ENCODE peak calls at places on chromosomes 7 and 10, in five cellular contexts. H is ovary, O is breast epithelium, B is uterus, T is esophagus muscularis mucosa. M is an unnamed sample.
A peak's percentile ranks its signal among the peaks of the same experiment; 100 is the strongest.

GRCh38 chr10:131179386-131179785 is 132.1 kb downstream of the TCERG1L start:
- DNase-seq in H (no peak), O (no peak), B (no peak), T (no peak), M (no peak)

GRCh38 chr10:93261961-93262610 is 188.4 kb downstream of the CYP26A1 start:
- DNase-seq in H (no peak), O (no peak), B (no peak), T (no peak), M (no peak)

GRCh38 chr7:12315049-12315448 is 88.6 kb downstream of the VWDE start:
- DNase-seq in H (no peak), O (no peak), B (no peak), T (no peak), M (no peak)

GRCh38 chr10:27637601-27638000 is 108.0 kb downstream of the MKX start:
- DNase-seq in H (no peak), O (no peak), B (no peak), T (no peak), M (no peak)

GRCh38 chr7:24732646-24733413 is 24.4 kb downstream of the GSDME start:
- DNase-seq in H (no peak), O (no peak), B (no peak), T (peak; percentile 74), M (no peak)

GRCh38 chr7:6497994-6498393 is 50.2 kb upstream of the DAGLB start:
- DNase-seq in H (no peak), O (no peak), B (no peak), T (no peak), M (no peak)

GRCh38 chr7:121755818-121756501 is 117.0 kb upstream of the PTPRZ1 start:
- DNase-seq in H (no peak), O (no peak), B (no peak), T (no peak), M (no peak)

GRCh38 chr7:69932034-69932628 is 333.9 kb downstream of the AUTS2 start:
- DNase-seq in H (peak; percentile 17), O (no peak), B (peak; percentile 20), T (no peak), M (no peak)

GRCh38 chr10:94076325-94076841 is 82.7 kb downstream of the PLCE1 start:
- DNase-seq in H (peak; percentile 13), O (no peak), B (no peak), T (no peak), M (no peak)

GRCh38 chr10:3239920-3240909 is 67.6 kb upstream of the PITRM1 start:
- DNase-seq in H (no peak), O (no peak), B (no peak), T (no peak), M (no peak)

GRCh38 chr10:100637785-100638184 is 102.0 kb downstream of the HIF1AN start:
- DNase-seq in H (no peak), O (no peak), B (no peak), T (no peak), M (no peak)

GRCh38 chr7:147894271-147894670 is 696.3 kb upstream of the C7orf33 start:
- DNase-seq in H (no peak), O (no peak), B (no peak), T (no peak), M (no peak)

GRCh38 chr7:21256310-21256877 is 171.5 kb upstream of the SP4 start:
- DNase-seq in H (no peak), O (no peak), B (no peak), T (no peak), M (no peak)

GRCh38 chr10:15485684-15486316 is 114.7 kb upstream of the FAM171A1 start:
- DNase-seq in H (no peak), O (no peak), B (peak; percentile 66), T (no peak), M (no peak)

GRCh38 chr7:24936121-24936824 is 43.7 kb downstream of the OSBPL3 start:
- DNase-seq in H (no peak), O (no peak), B (no peak), T (no peak), M (no peak)

GRCh38 chr10:125637496-125637895 is 45.5 kb downstream of the TEX36 start:
- DNase-seq in H (no peak), O (no peak), B (no peak), T (peak; percentile 83), M (no peak)

GRCh38 chr10:132607961-132608495 is 70.4 kb downstream of the INPP5A start:
- DNase-seq in H (no peak), O (no peak), B (no peak), T (no peak), M (peak; percentile 82)

GRCh38 chr10:49323171-49323895 is 24.4 kb downstream of the C10orf71 start:
- DNase-seq in H (no peak), O (no peak), B (no peak), T (peak; percentile 91), M (no peak)

GRCh38 chr7:105016083-105017075 is 2.4 kb downstream of the KMT2E start:
- DNase-seq in H (no peak), O (no peak), B (no peak), T (no peak), M (no peak)

GRCh38 chr10:32156031-32156495 is 99.8 kb upstream of the KIF5B start:
- DNase-seq in H (no peak), O (no peak), B (no peak), T (no peak), M (no peak)

GRCh38 chr7:26141077-26141476 is 10.9 kb upstream of the NFE2L3 start:
- DNase-seq in H (no peak), O (no peak), B (no peak), T (no peak), M (no peak)

GRCh38 chr7:158355456-158356065 is 232.1 kb downstream of the PTPRN2 start:
- DNase-seq in H (no peak), O (peak; percentile 30), B (no peak), T (no peak), M (no peak)

GRCh38 chr7:70775570-70776156 is 356.3 kb upstream of the GALNT17 start:
- DNase-seq in H (no peak), O (no peak), B (no peak), T (no peak), M (no peak)

GRCh38 chr10:70456164-70456563 is 14.7 kb upstream of the NODAL start:
- DNase-seq in H (no peak), O (no peak), B (no peak), T (no peak), M (no peak)

GRCh38 chr10:111646021-111646420 is 537.5 kb downstream of the GPAM start:
- DNase-seq in H (no peak), O (no peak), B (no peak), T (no peak), M (no peak)

GRCh38 chr10:89207801-89208551 is 859 bp upstream of the CH25H start:
- DNase-seq in H (peak; percentile 34), O (no peak), B (peak; percentile 34), T (peak; percentile 93), M (no peak)

GRCh38 chr7:15685358-15686181 is 913 bp downstream of the MEOX2 start:
- DNase-seq in H (peak; percentile 20), O (no peak), B (peak; percentile 43), T (no peak), M (peak; percentile 90)

DNA sequence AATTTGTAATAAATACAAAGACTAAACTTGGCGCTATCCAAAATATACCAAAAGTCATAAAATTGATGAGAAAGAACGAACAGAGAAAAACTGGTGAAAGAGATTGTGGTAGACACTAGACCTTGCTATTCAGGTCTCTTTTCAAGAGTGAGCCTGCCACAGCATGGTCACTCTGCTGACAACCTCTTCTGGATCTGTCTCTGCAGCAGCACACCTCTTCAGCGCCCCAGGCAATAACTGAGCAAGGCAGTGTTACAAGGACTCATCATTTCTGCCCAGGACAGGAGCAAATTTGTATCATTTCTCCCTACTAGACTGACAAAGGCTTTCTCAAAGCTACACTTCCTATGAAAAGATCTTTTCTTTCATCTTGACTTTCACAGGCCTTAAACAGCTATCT is 976.0 kb downstream of the DNAJB9 start:
- DNase-seq in H (no peak), O (no peak), B (no peak), T (no peak), M (no peak)
- TF ChIP-seq CTCF in H (no peak), O (no peak), B (no peak), T (no peak), M (no peak)

DNA sequence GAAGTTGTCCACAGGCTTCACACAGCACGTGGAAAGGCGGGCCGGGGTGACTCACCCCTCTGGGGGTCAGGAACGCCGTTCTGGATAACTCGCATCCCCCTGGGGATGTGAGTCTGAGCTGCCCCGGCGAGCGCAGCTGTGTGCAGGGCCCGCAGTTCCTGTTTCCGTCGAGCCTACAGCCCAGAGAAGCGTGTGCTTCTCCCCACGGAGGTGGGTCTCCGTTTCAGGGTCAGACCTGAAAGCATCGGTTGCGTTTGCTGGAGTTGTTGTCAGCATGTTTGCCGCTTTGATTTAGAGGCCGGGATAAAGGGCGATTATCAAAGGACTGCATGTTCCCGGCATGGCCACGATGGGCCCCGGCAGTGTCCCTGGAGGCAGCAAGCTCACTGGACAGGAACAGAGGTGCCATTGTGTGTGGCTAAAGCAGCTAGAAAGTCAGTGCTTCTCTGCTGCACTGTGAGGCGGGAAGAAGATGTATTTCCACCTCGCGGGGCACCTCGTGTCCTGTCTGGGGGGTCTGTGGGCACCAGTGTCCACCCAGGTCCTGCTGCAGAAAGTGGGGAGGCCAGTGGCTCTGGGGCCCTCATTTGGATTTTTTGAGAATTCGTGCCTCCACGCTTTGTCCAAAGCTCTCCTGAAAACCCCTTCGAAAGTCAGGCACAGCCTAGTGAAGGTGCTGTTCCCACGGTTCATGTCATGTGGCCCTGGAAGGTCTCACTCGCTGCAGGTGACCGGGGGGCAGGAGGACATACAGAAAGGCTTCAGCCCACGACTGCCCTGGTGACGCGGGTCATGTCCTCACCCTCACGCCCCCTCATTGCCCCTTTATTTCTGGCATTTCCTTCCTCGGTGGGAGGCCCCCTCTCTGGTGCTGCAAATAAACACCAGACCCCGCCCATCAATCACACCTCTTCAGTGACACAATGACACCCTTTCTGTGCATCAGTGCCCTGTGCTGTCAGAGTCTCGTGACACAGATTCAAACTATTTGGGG is 27.4 kb upstream of the GDI2 start:
- DNase-seq in H (peak; percentile 12), O (no peak), B (no peak), T (no peak), M (no peak)
- TF ChIP-seq POLR2A in H (no peak), O (no peak), B (no peak), T (no peak), M (no peak)

GRCh38 chr10:13990918-13991317 is 339.8 kb downstream of the FRMD4A start:
- DNase-seq in H (peak; percentile 35), O (no peak), B (peak; percentile 46), T (no peak), M (no peak)

GRCh38 chr10:13993169-13993568 is 337.6 kb downstream of the FRMD4A start:
- DNase-seq in H (peak; percentile 46), O (no peak), B (peak; percentile 77), T (no peak), M (no peak)

GRCh38 chr10:13990392-13990805 is 340.3 kb downstream of the FRMD4A start:
- DNase-seq in H (peak; percentile 34), O (no peak), B (peak; percentile 48), T (no peak), M (no peak)

GRCh38 chr10:13989616-13990015 is 341.1 kb downstream of the FRMD4A start:
- DNase-seq in H (no peak), O (no peak), B (no peak), T (no peak), M (no peak)

DNA sequence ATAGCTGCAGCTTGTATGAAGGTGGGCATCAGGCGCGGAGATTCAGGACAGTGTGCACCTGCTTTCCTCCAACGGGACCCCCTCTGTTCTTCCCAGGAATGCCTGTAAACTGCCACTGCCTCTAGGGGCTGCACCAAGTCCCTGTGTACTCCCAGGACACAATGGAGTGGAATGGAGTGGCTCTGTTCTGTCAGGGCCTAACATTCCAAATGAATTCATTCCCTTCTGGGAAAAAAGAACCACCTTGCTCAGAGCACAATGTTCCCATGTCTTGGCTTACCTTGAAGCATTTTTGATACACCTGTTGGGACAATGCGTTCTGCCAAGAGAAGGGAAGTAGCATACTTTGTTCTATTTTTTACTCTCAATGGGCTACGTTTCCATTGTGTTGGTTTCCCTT is 339.4 kb downstream of the FRMD4A start:
- DNase-seq in H (no peak), O (no peak), B (no peak), T (no peak), M (no peak)
- TF ChIP-seq CTCF in H (no peak), O (no peak), B (no peak), T (no peak), M (no peak)

GRCh38 chr7:155305251-155305904 is 7.7 kb downstream of the INSIG1 start:
- DNase-seq in H (no peak), O (no peak), B (no peak), T (no peak), M (no peak)
- TF ChIP-seq POLR2A in H (no peak), O (no peak), B (no peak), T (no peak), M (no peak)

M was measured in lower leg skin.